ENCODE peak calls at places on chromosomes 1 and 21, in seven cellular contexts. E, A, L, P, G, Z and V are unnamed samples. For H3K9me3, the result is how much of the 10 kb centered on the place peaks cover.

GRCh38 chr1:14698206-14698605 is 99.7 kb downstream of the KAZN start:
- DNase-seq in P (no peak), G (no peak), Z (no peak), A (no peak), L (no peak), E (no peak), V (no peak)

GRCh38 chr1:245133995-245134715 is 20.6 kb upstream of the KIF26B start:
- DNase-seq in Z (no peak), G (no peak), L (no peak), A (no peak), P (no peak), E (no peak), V (no peak)

GRCh38 chr1:170714163-170714562 is 50.2 kb downstream of the PRRX1 start:
- DNase-seq in P (no peak), Z (no peak), E (no peak), G (no peak), A (no peak), L (no peak), V (no peak)

GRCh38 chr1:221157026-221157761 is 278.0 kb downstream of the HLX start:
- DNase-seq in E (no peak), P (no peak), L (no peak), Z (no peak), A (peak), G (no peak), V (no peak)

GRCh38 chr1:211808475-211808874 is 22.1 kb downstream of the LPGAT1 start:
- DNase-seq in E (no peak), P (no peak), A (no peak), G (no peak), Z (no peak), L (no peak), V (no peak)

GRCh38 chr1:221575605-221576004 is 166.3 kb downstream of the DUSP10 start:
- DNase-seq in L (no peak), E (peak), Z (no peak), G (no peak), A (no peak), P (no peak), V (no peak)

GRCh38 chr1:193181985-193182384 is 4.4 kb downstream of the B3GALT2 start:
- DNase-seq in P (no peak), G (no peak), A (no peak), Z (no peak), E (peak), L (no peak), V (no peak)

GRCh38 chr1:228734881-228735801 is at the start of gene RHOU:
- DNase-seq in G (peak), L (peak), A (no peak), E (peak), Z (peak), P (peak), V (peak)

GRCh38 chr1:23122023-23122738 is 46.5 kb downstream of the LUZP1 start:
- DNase-seq in Z (peak), G (peak), L (peak), E (peak), A (no peak), P (no peak), V (no peak)

GRCh38 chr1:47587891-47588582 is 150.2 kb downstream of the FOXD2 start:
- DNase-seq in Z (peak), A (no peak), E (no peak), P (no peak), G (no peak), L (peak), V (no peak)

GRCh38 chr1:222454782-222455181 is 93.1 kb downstream of the HHIPL2 start:
- DNase-seq in Z (no peak), P (no peak), L (no peak), A (no peak), E (no peak), G (no peak), V (no peak)

GRCh38 chr1:19734472-19734999 is 65.2 kb downstream of the TMCO4 start:
- DNase-seq in G (no peak), E (peak), L (no peak), P (no peak), Z (peak), A (no peak), V (no peak)

GRCh38 chr1:232127190-232127589 is 500.6 kb downstream of the DISC1 start:
- DNase-seq in L (no peak), G (no peak), Z (no peak), E (peak), P (no peak), A (no peak), V (no peak)

GRCh38 chr1:98661544-98662353 is at the start of gene SNX7:
- DNase-seq in Z (peak), A (no peak), G (peak), P (no peak), E (peak), L (peak), V (no peak)

GRCh38 chr1:91080650-91081049 is 58.8 kb upstream of the ZNF644 start:
- DNase-seq in P (no peak), Z (no peak), A (no peak), G (no peak), L (no peak), E (no peak), V (no peak)

GRCh38 chr1:110375490-110375889 is 15.3 kb downstream of the SLC16A4 start:
- DNase-seq in P (no peak), G (no peak), L (no peak), Z (no peak), E (peak), A (no peak), V (no peak)

GRCh38 chr1:76075877-76076276 is 1.3 kb downstream of the ST6GALNAC3 start:
- DNase-seq in P (no peak), E (peak), A (no peak), G (no peak), L (no peak), Z (no peak), V (no peak)

DNA sequence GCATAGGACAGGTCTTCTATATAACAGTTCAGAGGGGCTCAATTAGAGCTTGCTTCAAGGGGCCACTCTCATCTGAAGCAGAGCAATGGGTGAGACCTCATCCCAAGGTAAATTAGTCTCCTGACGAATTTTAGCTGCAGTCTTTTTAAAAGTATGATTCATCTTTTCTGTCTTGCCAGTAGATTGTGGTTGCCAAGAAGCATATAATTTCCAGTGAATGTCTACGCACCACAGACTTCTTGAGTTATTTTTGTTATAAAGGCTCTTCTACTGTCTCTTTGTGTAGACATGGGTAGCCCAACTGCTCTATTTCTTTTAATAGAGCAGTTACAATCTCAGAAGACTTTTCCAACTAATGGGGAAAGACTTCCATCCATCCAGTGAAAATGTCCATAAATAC is 108.9 kb upstream of the FMN2 start:
- DNase-seq in G (no peak), Z (no peak), A (no peak), L (no peak), P (no peak), E (no peak), V (no peak)
- H3K9me3 ChIP-seq in G (under half), Z (under half), A (under half), L (under half), P (under half), E (under half), V (under half)

GRCh38 chr1:159828176-159828575 is 1.5 kb downstream of the SLAMF8 start:
- DNase-seq in L (no peak), A (no peak), P (no peak), Z (no peak), E (no peak), G (no peak), V (no peak)

GRCh38 chr1:159826436-159827101 is at the start of gene SLAMF8:
- DNase-seq in G (peak), A (peak), E (no peak), L (peak), P (peak), Z (peak), V (no peak)

GRCh38 chr1:159828916-159829634 is 2.4 kb downstream of the SLAMF8 start:
- DNase-seq in L (peak), P (no peak), E (no peak), A (peak), Z (peak), G (peak), V (no peak)

GRCh38 chr1:159827102-159827490 is 423 bp downstream of the SLAMF8 start:
- DNase-seq in P (no peak), L (no peak), A (no peak), E (no peak), Z (no peak), G (no peak), V (no peak)

GRCh38 chr1:159827549-159827948 is 876 bp downstream of the SLAMF8 start:
- DNase-seq in E (no peak), Z (no peak), L (peak), A (no peak), P (no peak), G (no peak), V (no peak)
- H3K9me3 ChIP-seq in E (under half), Z (under half), L (under half), A (under half), P (under half), G (under half), V (under half)

GRCh38 chr1:248380854-248381253 is 5.3 kb downstream of the OR2T6 start:
- DNase-seq in L (no peak), Z (no peak), G (no peak), A (no peak), P (no peak), E (no peak), V (no peak)

GRCh38 chr1:248373761-248374160 is 1.8 kb upstream of the OR2T6 start:
- DNase-seq in Z (no peak), G (no peak), P (no peak), L (no peak), E (no peak), A (no peak), V (no peak)

GRCh38 chr1:248372394-248372793 is 3.2 kb upstream of the OR2T6 start:
- DNase-seq in A (no peak), P (no peak), L (no peak), E (no peak), Z (no peak), G (no peak), V (no peak)

DNA sequence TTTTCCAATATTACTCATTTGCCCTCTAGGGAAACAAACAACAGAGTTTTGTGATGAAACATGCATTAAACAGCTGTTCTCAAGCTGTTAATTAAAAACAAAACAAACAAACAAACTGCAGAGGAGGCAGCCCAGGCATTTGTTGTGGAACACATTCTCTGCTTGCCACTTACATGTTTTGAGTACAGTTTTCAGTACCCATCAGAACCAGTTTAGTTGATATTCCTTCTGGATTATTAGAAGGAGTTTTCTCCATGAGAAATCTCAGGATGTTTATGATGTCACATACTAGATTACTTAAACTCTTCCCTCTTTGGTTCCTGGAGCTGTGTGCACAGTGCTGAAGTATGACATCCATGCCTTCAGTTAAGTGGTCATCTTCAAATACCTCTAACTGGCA is at the start of gene OR2T6:
- DNase-seq in L (no peak), Z (no peak), E (no peak), A (no peak), G (no peak), P (no peak), V (no peak)
- H3K9me3 ChIP-seq in L (under half), Z (under half), E (under half), A (under half), G (under half), P (under half), V (under half)

GRCh38 chr1:247054992-247055415 is 23.6 kb downstream of the ZNF670 start:
- DNase-seq in A (no peak), P (no peak), L (peak), Z (no peak), G (no peak), E (peak), V (no peak)

GRCh38 chr1:247064309-247064708 is 14.3 kb downstream of the ZNF670 start:
- DNase-seq in A (no peak), P (no peak), E (no peak), Z (no peak), L (no peak), G (no peak), V (no peak)

GRCh38 chr1:247056071-247056470 is 22.5 kb downstream of the ZNF670 start:
- DNase-seq in A (no peak), Z (no peak), L (no peak), G (no peak), E (no peak), P (no peak), V (no peak)

GRCh38 chr1:247060771-247061170 is 17.8 kb downstream of the ZNF670 start:
- DNase-seq in E (no peak), A (no peak), L (no peak), G (no peak), P (no peak), Z (no peak), V (no peak)
- H3K9me3 ChIP-seq in E (under half), A (under half), L (under half), G (under half), P (half or more), Z (under half), V (under half)

GRCh38 chr1:152806576-152806975 is at the start of gene LCE1C:
- DNase-seq in P (no peak), E (no peak), G (no peak), A (no peak), L (no peak), Z (no peak), V (no peak)
- H3K9me3 ChIP-seq in P (under half), E (under half), G (under half), A (under half), L (under half), Z (under half), V (under half)

DNA sequence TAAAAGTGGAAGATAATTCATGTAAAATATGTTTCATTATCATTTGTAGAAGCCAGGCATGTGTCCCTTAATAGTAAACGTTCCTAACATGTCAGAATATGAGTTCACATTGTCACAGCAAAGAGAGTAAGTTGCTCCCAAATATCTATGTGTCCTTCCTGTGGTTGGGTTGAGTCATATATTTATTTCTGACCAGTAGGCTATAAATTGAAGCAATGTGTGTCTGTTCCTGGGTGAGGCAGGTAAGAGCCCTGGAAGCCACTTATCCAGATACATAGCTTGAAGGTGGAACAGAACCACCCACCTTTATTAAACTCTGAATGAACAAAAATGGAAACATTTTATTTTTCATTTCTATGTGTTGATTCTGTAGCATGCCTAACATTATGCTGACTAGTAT is 2251.6 kb downstream of the NCAM2 start:
- DNase-seq in L (no peak), P (no peak), A (no peak), E (no peak), Z (no peak), G (no peak), V (no peak)
- H3K9me3 ChIP-seq in L (under half), P (under half), A (under half), E (under half), Z (under half), G (under half), V (under half)

DNA sequence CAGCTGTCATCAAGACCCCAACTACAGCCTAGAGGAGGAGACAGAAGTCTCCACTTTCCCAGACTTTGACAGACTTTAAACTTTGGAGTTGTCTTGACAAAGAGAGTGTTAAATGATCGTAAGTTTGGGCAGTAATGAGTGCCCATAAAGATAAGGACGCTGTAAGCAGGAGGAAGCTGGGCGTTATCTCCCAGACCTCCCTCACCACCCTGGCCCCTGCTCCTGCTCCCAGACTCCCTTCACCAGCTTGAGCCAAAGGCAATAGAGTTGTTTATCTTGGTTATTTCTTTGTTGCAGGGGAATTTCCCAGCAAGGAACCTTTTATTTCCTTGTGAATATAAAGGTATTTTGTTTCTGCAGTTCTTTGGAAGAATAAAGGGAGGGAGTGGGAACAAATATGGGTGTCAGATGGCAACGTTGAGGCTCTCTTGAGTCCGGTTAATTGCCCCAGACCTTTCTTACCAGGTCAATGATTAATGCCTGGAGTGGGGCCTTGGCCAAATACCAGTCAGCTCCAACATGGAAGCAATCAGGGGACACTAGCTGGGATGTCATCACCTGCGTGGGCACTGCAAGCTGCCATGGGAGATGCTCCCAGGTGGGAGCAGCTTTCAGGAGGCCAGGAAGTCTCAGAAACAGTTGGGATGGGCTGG is 4.4 kb downstream of the PIGR start:
- DNase-seq in A (no peak), E (no peak), L (peak), Z (no peak), P (no peak), G (peak), V (no peak)
- H3K9me3 ChIP-seq in A (under half), E (under half), L (under half), Z (under half), P (under half), G (under half), V (under half)